ENCODE peak calls at places on chromosomes 7 and 10, in five cellular contexts. Y is suprapubic skin, T is spleen, V is heart left ventricle, M is upper lobe of left lung. B is an unnamed sample.
A peak's percentile ranks its signal among the peaks of the same experiment; 100 is the strongest.

GRCh38 chr7:121016976-121017375 is 28.5 kb downstream of the CPED1 start:
- DNase-seq in Y (no peak), T (no peak), V (no peak), M (no peak), B (no peak)

GRCh38 chr7:108503112-108504026 is 22.6 kb downstream of the PNPLA8 start:
- DNase-seq in Y (no peak), T (no peak), V (no peak), M (no peak), B (no peak)

GRCh38 chr10:129690248-129691070 is 223.4 kb downstream of the MGMT start:
- DNase-seq in Y (no peak), T (no peak), V (no peak), M (no peak), B (no peak)

GRCh38 chr7:114715907-114716306 is 206.0 kb upstream of the MDFIC start:
- DNase-seq in Y (no peak), T (no peak), V (no peak), M (no peak), B (no peak)

GRCh38 chr10:62732841-62733653 is 71.5 kb upstream of the ADO start:
- DNase-seq in Y (no peak), T (peak; percentile 75), V (no peak), M (no peak), B (no peak)

GRCh38 chr7:29968683-29969457 is 20.7 kb downstream of the SCRN1 start:
- DNase-seq in Y (no peak), T (no peak), V (no peak), M (no peak), B (no peak)

GRCh38 chr7:57496395-57496794 is 46.4 kb downstream of the ZNF716 start:
- DNase-seq in Y (no peak), T (no peak), V (no peak), M (no peak), B (no peak)

GRCh38 chr7:91201731-91202130 is 62.5 kb upstream of the FZD1 start:
- DNase-seq in Y (no peak), T (no peak), V (no peak), M (no peak), B (no peak)

GRCh38 chr7:142811154-142811737 is 40.5 kb downstream of the PRSS2 start:
- DNase-seq in Y (no peak), T (no peak), V (no peak), M (no peak), B (no peak)

GRCh38 chr10:78419481-78420265 is 386.0 kb downstream of the RPS24 start:
- DNase-seq in Y (no peak), T (no peak), V (peak; percentile 11), M (peak; percentile 87), B (peak; percentile 48)

GRCh38 chr10:7872041-7872442 is 53.7 kb downstream of the TAF3 start:
- DNase-seq in Y (no peak), T (no peak), V (no peak), M (no peak), B (no peak)

GRCh38 chr7:132352774-132353173 is 223.5 kb downstream of the PLXNA4 start:
- DNase-seq in Y (no peak), T (no peak), V (no peak), M (no peak), B (no peak)

GRCh38 chr10:114043532-114044250 is at the start of gene ADRB1:
- DNase-seq in Y (peak; percentile 89), T (peak; percentile 89), V (peak; percentile 97), M (peak; percentile 93), B (peak; percentile 95)

GRCh38 chr7:79709574-79710409 is 256.3 kb upstream of the MAGI2 start:
- DNase-seq in Y (no peak), T (no peak), V (no peak), M (no peak), B (no peak)

GRCh38 chr10:60646966-60647796 is 131.1 kb upstream of the CDK1 start:
- DNase-seq in Y (no peak), T (no peak), V (no peak), M (no peak), B (no peak)

GRCh38 chr7:35623381-35623780 is 71.6 kb downstream of the HERPUD2 start:
- DNase-seq in Y (no peak), T (no peak), V (no peak), M (no peak), B (no peak)

GRCh38 chr10:36725581-36726520 is 399.5 kb upstream of the ANKRD30A start:
- DNase-seq in Y (no peak), T (peak; percentile 31), V (peak; percentile 50), M (no peak), B (no peak)

DNA sequence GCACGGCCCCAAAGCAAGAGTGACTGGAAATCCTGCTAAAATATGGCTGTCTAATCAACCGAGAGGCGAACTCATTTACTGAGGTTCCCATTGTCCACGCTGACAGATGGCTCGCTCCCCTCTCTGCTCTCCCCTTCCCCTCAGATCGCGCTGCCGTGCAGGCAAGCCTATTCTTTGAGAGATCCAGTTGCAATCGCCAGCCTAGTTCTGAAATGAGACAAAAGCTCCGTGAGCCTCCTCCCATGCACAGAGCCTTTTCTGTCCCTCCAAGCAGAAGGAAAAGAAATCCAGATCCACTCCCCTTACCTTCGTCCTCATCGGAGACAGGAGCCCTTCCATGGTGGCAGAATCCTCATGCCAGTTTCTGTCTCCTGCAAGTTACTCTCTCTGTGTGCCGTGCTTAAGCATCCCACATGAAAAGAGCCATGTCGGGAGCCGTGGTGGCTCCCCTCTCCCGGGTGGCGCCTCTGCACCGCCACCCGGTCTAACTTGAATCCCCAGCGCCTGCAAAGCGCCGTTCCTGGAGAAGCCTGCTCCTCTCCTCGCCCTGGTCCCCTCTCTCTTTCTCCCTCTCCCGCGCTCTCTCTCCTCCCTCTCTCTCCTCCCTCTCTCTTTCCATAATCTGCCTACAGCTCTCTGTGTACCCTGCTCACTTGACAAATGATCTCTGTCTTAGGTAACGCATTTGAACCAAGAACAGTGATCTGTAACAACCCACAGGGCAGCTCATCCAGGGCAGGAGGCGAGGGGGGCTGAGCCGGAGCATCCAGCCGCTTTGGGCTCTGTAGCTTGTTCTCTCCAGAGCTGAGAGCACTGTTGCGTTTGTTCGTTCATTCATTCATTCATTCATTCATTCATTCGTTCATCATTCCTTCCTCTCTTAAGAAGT is 156.8 kb downstream of the FRMD4A start:
- DNase-seq in Y (no peak), T (no peak), V (no peak), M (no peak), B (no peak)
- H3K4me3 ChIP-seq in Y (peak overlapping the region; percentile 48), T (peak overlapping the region; percentile 40), V (peak overlapping the region; percentile 0), M (peak overlapping the region; percentile 41), B (no peak overlapping the region)

DNA sequence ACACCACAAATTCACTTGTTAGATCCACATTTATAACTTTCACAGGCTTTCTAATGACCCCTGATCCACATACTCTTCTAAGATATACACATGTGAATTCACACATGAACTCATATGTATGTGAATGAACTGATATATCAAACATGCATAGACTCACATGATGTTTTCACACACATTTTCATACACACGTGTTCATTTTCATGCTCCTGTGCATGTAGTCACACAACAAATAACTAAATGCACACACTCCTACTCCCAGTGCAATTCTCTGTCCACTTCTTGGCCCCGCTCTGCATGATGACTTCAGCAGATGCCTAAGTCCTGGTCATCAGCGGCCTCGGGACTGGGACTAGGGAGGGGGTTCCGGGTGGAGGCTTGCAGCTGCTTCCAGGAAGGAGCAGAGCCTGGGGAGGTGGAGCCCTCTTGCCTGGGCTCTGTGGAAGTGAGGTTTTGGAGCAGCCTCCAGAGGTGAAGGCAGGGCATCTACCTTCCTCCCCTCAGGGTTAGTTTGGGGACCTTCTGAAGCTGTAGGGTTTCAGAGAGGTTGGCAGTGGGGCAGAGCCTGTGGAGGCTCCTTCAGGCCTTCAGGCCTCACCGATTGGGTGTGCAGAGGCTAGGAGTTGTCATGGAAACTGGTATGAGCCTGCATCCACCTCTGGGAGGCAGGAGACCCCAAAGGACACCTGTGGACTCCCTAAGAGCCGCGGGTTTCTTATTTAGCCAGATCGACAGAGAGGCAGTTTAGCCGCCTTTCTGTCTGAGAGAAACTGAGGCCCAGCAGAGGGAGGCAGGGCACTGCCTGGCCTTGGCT is 1.8 kb downstream of the LZTS2 start:
- DNase-seq in Y (peak; percentile 93), T (peak; percentile 88), V (peak; percentile 96), M (peak; percentile 85), B (peak; percentile 87)
- TF ChIP-seq POLR2A in Y (no peak), T (peak; percentile 45), V (peak; percentile 75), M (peak; percentile 45), B (no peak)

DNA sequence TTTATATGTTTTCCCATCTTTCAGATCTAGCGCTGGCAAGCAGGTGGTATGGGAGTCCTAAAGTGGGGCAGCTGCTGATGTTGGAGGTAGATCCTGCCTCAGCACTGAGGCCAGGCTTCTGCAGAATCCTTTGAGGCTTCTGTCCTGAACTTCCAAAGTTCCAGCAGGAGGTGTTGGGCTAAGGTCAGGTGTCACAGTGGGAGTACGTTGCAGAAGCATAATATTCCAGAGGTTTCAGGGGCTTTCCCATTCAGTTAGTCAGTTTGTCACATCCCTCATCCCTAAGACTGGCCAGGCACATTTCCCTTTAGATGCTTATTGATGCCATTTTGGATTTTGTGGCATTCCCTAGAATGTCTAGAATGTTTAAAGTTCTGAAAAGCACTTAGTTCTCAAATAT is 319.2 kb upstream of the PHYHIPL start:
- DNase-seq in Y (no peak), T (no peak), V (no peak), M (no peak), B (no peak)
- H3K4me3 ChIP-seq in Y (no peak overlapping the region), T (no peak overlapping the region), V (no peak overlapping the region), M (no peak overlapping the region), B (no peak overlapping the region)

GRCh38 chr10:69731698-69732097 is 70.0 kb upstream of the COL13A1 start:
- DNase-seq in Y (no peak), T (no peak), V (no peak), M (no peak), B (no peak)
- TF ChIP-seq POLR2A in Y (no peak), T (no peak), V (no peak), M (no peak), B (no peak)

DNA sequence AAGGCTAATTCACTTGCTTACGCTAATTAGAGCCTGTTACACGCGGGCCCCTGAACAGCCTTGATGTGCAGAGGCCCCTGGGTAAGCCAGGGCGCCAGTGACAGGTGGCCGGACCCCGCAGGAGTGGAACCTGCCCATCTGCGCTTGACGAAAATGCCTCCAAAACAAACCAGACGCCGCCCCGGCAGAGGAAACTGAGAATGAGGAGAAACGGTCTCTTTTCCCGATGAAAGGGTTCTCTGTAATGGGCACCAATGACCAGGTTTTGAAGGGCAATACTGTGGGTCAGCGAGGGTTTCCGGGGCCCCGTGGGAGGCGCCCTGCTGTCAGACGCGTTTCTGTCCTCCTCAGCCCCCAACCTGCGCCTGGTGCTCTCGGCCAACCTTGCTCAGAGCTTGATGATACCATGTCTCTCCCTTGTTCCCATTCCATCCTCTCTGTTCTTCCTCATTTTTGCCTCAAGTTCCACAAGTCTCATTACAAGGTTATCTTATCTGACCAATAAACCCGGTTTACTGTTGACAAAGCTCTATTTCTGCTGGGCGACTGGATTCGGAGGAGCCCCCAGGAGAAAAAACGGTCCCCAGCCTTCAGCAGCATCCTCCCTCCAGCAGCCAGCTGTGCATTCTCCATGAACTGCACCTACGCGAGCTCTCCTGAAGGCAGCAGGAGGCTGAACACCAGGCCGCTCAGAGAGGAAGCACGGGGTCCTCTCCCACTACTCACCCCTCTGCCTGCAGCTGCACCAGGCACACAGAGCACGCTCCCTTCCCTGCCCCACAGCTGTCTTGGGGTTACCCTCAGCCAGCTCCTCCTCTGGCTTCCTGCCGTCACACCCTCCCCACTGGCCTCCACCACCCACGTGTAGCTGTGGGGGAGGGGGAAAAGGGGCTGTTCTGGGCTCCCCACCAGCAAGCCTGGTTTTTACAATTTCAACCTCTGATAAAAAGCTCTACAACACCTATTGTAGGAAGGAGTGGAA is 202.0 kb downstream of the MAD1L1 start:
- DNase-seq in Y (peak; percentile 51), T (peak; percentile 79), V (peak; percentile 22), M (no peak), B (no peak)
- H3K4me3 ChIP-seq in Y (no peak overlapping the region), T (no peak overlapping the region), V (no peak overlapping the region), M (no peak overlapping the region), B (no peak overlapping the region)

GRCh38 chr10:102744374-102745051 is 765 bp downstream of the WBP1L start:
- DNase-seq in Y (peak; percentile 74), T (no peak), V (peak; percentile 42), M (peak; percentile 57), B (peak; percentile 33)
- TF ChIP-seq POLR2A in Y (no peak), T (no peak), V (no peak), M (no peak), B (no peak)